ENCODE peak calls at places on chromosomes 7 and 10, in nine cellular contexts. One of them, this sample, is unnamed.

GRCh38 chr10:128080231-128080630 is 46.0 kb downstream of the MKI67 start:
- DNase-seq in hepatocyte: no peak
- DNase-seq in fibroblast of lung: no peak
- DNase-seq in AG04450: no peak
- DNase-seq in mammary epithelial cell: no peak
- DNase-seq in WERI-Rb-1: no peak
- DNase-seq in esophagus squamous epithelium: no peak
- DNase-seq in uterus: no peak
- DNase-seq in K562: no peak
- DNase-seq in this sample: no peak

GRCh38 chr7:65509368-65510186 is 135.9 kb downstream of the ZNF92 start:
- DNase-seq in hepatocyte: no peak
- DNase-seq in fibroblast of lung: no peak
- DNase-seq in WERI-Rb-1: no peak
- DNase-seq in AG04450: no peak
- DNase-seq in K562: peak; percentile 40
- DNase-seq in esophagus squamous epithelium: no peak
- DNase-seq in mammary epithelial cell: peak; percentile 0
- DNase-seq in uterus: no peak
- DNase-seq in this sample: peak; percentile 14

GRCh38 chr10:43310872-43311271 is 44.0 kb upstream of the RASGEF1A start:
- DNase-seq in hepatocyte: no peak
- DNase-seq in AG04450: no peak
- DNase-seq in WERI-Rb-1: no peak
- DNase-seq in fibroblast of lung: no peak
- DNase-seq in mammary epithelial cell: no peak
- DNase-seq in K562: no peak
- DNase-seq in uterus: no peak
- DNase-seq in esophagus squamous epithelium: no peak
- DNase-seq in this sample: no peak

GRCh38 chr7:70042533-70042932 is 444.3 kb downstream of the AUTS2 start:
- DNase-seq in AG04450: no peak
- DNase-seq in K562: no peak
- DNase-seq in hepatocyte: peak; percentile 44
- DNase-seq in mammary epithelial cell: peak; percentile 11
- DNase-seq in uterus: no peak
- DNase-seq in esophagus squamous epithelium: no peak
- DNase-seq in fibroblast of lung: peak; percentile 75
- DNase-seq in WERI-Rb-1: no peak
- DNase-seq in this sample: peak; percentile 53

GRCh38 chr7:139153832-139154231 is 44.3 kb upstream of the ZC3HAV1 start:
- DNase-seq in K562: no peak
- DNase-seq in esophagus squamous epithelium: no peak
- DNase-seq in mammary epithelial cell: peak; percentile 41
- DNase-seq in fibroblast of lung: peak; percentile 31
- DNase-seq in hepatocyte: no peak
- DNase-seq in AG04450: peak; percentile 1
- DNase-seq in WERI-Rb-1: no peak
- DNase-seq in uterus: no peak
- DNase-seq in this sample: no peak

GRCh38 chr10:121157998-121158397 is 306.8 kb downstream of the WDR11 start:
- DNase-seq in hepatocyte: peak; percentile 49
- DNase-seq in K562: peak; percentile 7
- DNase-seq in fibroblast of lung: no peak
- DNase-seq in uterus: peak; percentile 25
- DNase-seq in mammary epithelial cell: peak; percentile 54
- DNase-seq in esophagus squamous epithelium: no peak
- DNase-seq in AG04450: no peak
- DNase-seq in WERI-Rb-1: no peak
- DNase-seq in this sample: peak; percentile 46

GRCh38 chr7:158617737-158618128 is 30.1 kb upstream of the PTPRN2 start:
- DNase-seq in AG04450: no peak
- DNase-seq in hepatocyte: no peak
- DNase-seq in WERI-Rb-1: no peak
- DNase-seq in esophagus squamous epithelium: no peak
- DNase-seq in uterus: no peak
- DNase-seq in mammary epithelial cell: no peak
- DNase-seq in K562: peak; percentile 24
- DNase-seq in fibroblast of lung: peak; percentile 23
- DNase-seq in this sample: peak; percentile 68

GRCh38 chr7:41524861-41525260 is 178.0 kb downstream of the INHBA start:
- DNase-seq in K562: no peak
- DNase-seq in AG04450: no peak
- DNase-seq in uterus: no peak
- DNase-seq in hepatocyte: no peak
- DNase-seq in WERI-Rb-1: no peak
- DNase-seq in esophagus squamous epithelium: no peak
- DNase-seq in mammary epithelial cell: no peak
- DNase-seq in fibroblast of lung: no peak
- DNase-seq in this sample: no peak

GRCh38 chr10:7659560-7659959 is 7.2 kb downstream of the ITIH5 start:
- DNase-seq in hepatocyte: peak; percentile 9
- DNase-seq in uterus: no peak
- DNase-seq in fibroblast of lung: no peak
- DNase-seq in AG04450: no peak
- DNase-seq in K562: no peak
- DNase-seq in WERI-Rb-1: no peak
- DNase-seq in mammary epithelial cell: no peak
- DNase-seq in esophagus squamous epithelium: no peak
- DNase-seq in this sample: no peak

GRCh38 chr7:105734233-105734632 is 142.2 kb downstream of the ATXN7L1 start:
- DNase-seq in K562: peak; percentile 18
- DNase-seq in mammary epithelial cell: no peak
- DNase-seq in AG04450: peak; percentile 3
- DNase-seq in esophagus squamous epithelium: no peak
- DNase-seq in uterus: peak; percentile 59
- DNase-seq in hepatocyte: peak; percentile 24
- DNase-seq in WERI-Rb-1: peak; percentile 30
- DNase-seq in fibroblast of lung: peak; percentile 7
- DNase-seq in this sample: no peak

GRCh38 chr7:50229964-50230363 is 74.6 kb upstream of the IKZF1 start:
- DNase-seq in mammary epithelial cell: no peak
- DNase-seq in hepatocyte: no peak
- DNase-seq in AG04450: no peak
- DNase-seq in uterus: no peak
- DNase-seq in K562: peak; percentile 62
- DNase-seq in WERI-Rb-1: no peak
- DNase-seq in fibroblast of lung: no peak
- DNase-seq in esophagus squamous epithelium: no peak
- DNase-seq in this sample: no peak

GRCh38 chr10:32239770-32240169 is 107.2 kb downstream of the EPC1 start:
- DNase-seq in uterus: no peak
- DNase-seq in mammary epithelial cell: peak; percentile 83
- DNase-seq in hepatocyte: no peak
- DNase-seq in AG04450: no peak
- DNase-seq in K562: no peak
- DNase-seq in fibroblast of lung: peak; percentile 81
- DNase-seq in esophagus squamous epithelium: no peak
- DNase-seq in WERI-Rb-1: no peak
- DNase-seq in this sample: no peak

GRCh38 chr7:1542841-1543747 is 12.6 kb downstream of the MAFK start:
- DNase-seq in esophagus squamous epithelium: no peak
- DNase-seq in AG04450: no peak
- DNase-seq in mammary epithelial cell: no peak
- DNase-seq in K562: no peak
- DNase-seq in fibroblast of lung: no peak
- DNase-seq in uterus: no peak
- DNase-seq in WERI-Rb-1: peak; percentile 77
- DNase-seq in hepatocyte: no peak
- DNase-seq in this sample: no peak

GRCh38 chr7:113968713-113969112 is 49.9 kb upstream of the PPP1R3A start:
- DNase-seq in WERI-Rb-1: no peak
- DNase-seq in K562: no peak
- DNase-seq in fibroblast of lung: no peak
- DNase-seq in AG04450: no peak
- DNase-seq in mammary epithelial cell: no peak
- DNase-seq in esophagus squamous epithelium: no peak
- DNase-seq in uterus: no peak
- DNase-seq in hepatocyte: peak; percentile 16
- DNase-seq in this sample: no peak

GRCh38 chr10:84314269-84314668 is 14.1 kb upstream of the CCSER2 start:
- DNase-seq in fibroblast of lung: no peak
- DNase-seq in AG04450: no peak
- DNase-seq in esophagus squamous epithelium: no peak
- DNase-seq in K562: no peak
- DNase-seq in WERI-Rb-1: no peak
- DNase-seq in hepatocyte: no peak
- DNase-seq in mammary epithelial cell: no peak
- DNase-seq in uterus: no peak
- DNase-seq in this sample: no peak

GRCh38 chr7:94374231-94374630 is 20.5 kb upstream of the COL1A2 start:
- DNase-seq in esophagus squamous epithelium: no peak
- DNase-seq in uterus: peak; percentile 79
- DNase-seq in mammary epithelial cell: peak; percentile 22
- DNase-seq in K562: no peak
- DNase-seq in hepatocyte: peak; percentile 84
- DNase-seq in fibroblast of lung: peak; percentile 93
- DNase-seq in AG04450: peak; percentile 87
- DNase-seq in WERI-Rb-1: peak; percentile 75
- DNase-seq in this sample: peak; percentile 45

GRCh38 chr7:33667261-33667660 is 238.1 kb upstream of the BMPER start:
- DNase-seq in uterus: no peak
- DNase-seq in fibroblast of lung: no peak
- DNase-seq in AG04450: no peak
- DNase-seq in hepatocyte: no peak
- DNase-seq in K562: no peak
- DNase-seq in WERI-Rb-1: no peak
- DNase-seq in esophagus squamous epithelium: no peak
- DNase-seq in mammary epithelial cell: peak; percentile 56
- DNase-seq in this sample: peak; percentile 8

GRCh38 chr10:21497177-21497807 is 28.2 kb downstream of the SKIDA1 start:
- DNase-seq in mammary epithelial cell: peak; percentile 81
- DNase-seq in hepatocyte: peak; percentile 94
- DNase-seq in esophagus squamous epithelium: peak; percentile 13
- DNase-seq in uterus: peak; percentile 85
- DNase-seq in AG04450: no peak
- DNase-seq in fibroblast of lung: peak; percentile 86
- DNase-seq in K562: peak; percentile 57
- DNase-seq in WERI-Rb-1: peak; percentile 60
- DNase-seq in this sample: peak; percentile 99

GRCh38 chr10:60594476-60595051 is 183.7 kb upstream of the CDK1 start:
- DNase-seq in AG04450: no peak
- DNase-seq in WERI-Rb-1: no peak
- DNase-seq in hepatocyte: no peak
- DNase-seq in esophagus squamous epithelium: no peak
- DNase-seq in fibroblast of lung: no peak
- DNase-seq in uterus: no peak
- DNase-seq in mammary epithelial cell: peak; percentile 41
- DNase-seq in K562: no peak
- DNase-seq in this sample: no peak

GRCh38 chr10:101062231-101063161 is 707 bp downstream of the KAZALD1 start:
- DNase-seq in mammary epithelial cell: no peak
- DNase-seq in WERI-Rb-1: no peak
- DNase-seq in uterus: peak; percentile 35
- DNase-seq in hepatocyte: peak; percentile 89
- DNase-seq in fibroblast of lung: peak; percentile 44
- DNase-seq in K562: peak; percentile 78
- DNase-seq in AG04450: no peak
- DNase-seq in esophagus squamous epithelium: no peak
- DNase-seq in this sample: peak; percentile 59

GRCh38 chr7:135194494-135195095 is 16.7 kb downstream of the WDR91 start:
- DNase-seq in AG04450: no peak
- DNase-seq in K562: no peak
- DNase-seq in WERI-Rb-1: no peak
- DNase-seq in hepatocyte: no peak
- DNase-seq in uterus: no peak
- DNase-seq in mammary epithelial cell: peak; percentile 39
- DNase-seq in esophagus squamous epithelium: no peak
- DNase-seq in fibroblast of lung: no peak
- DNase-seq in this sample: no peak

GRCh38 chr10:125084191-125085186 is 75.9 kb downstream of the CTBP2 start:
- DNase-seq in uterus: peak; percentile 68
- DNase-seq in AG04450: peak; percentile 78
- DNase-seq in WERI-Rb-1: peak; percentile 35
- DNase-seq in hepatocyte: peak; percentile 64
- DNase-seq in esophagus squamous epithelium: no peak
- DNase-seq in K562: no peak
- DNase-seq in mammary epithelial cell: peak; percentile 91
- DNase-seq in fibroblast of lung: peak; percentile 92
- DNase-seq in this sample: peak; percentile 89

DNA sequence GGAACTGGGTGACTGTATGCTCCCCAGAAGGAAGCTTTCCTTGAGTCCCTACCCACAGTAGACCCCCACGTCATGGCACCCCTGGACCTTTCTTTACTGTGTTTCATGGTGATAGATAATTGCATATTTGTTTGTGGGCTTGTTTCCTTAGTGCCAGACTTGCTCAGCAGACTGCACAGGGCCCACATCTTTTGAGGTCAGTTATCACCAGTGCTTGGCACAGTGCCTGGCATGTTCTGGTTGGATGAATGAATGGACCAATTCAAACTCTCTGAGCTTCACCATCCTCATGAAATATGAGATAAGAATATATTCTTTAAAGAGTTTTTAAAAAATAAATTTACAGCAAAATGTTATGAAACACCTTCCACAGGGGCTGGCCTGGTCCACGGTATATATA is 78.4 kb upstream of the EMX2 start:
- DNase-seq in esophagus squamous epithelium: no peak
- DNase-seq in AG04450: no peak
- DNase-seq in mammary epithelial cell: no peak
- DNase-seq in uterus: no peak
- DNase-seq in WERI-Rb-1: no peak
- DNase-seq in fibroblast of lung: no peak
- DNase-seq in K562: no peak
- DNase-seq in hepatocyte: no peak
- DNase-seq in this sample: peak; percentile 82
- H3K27ac ChIP-seq in esophagus squamous epithelium: no peak overlapping the region
- H3K27ac ChIP-seq in AG04450: no peak overlapping the region
- H3K27ac ChIP-seq in mammary epithelial cell: no peak overlapping the region
- H3K27ac ChIP-seq in uterus: peak overlapping the region; percentile 96
- H3K27ac ChIP-seq in WERI-Rb-1: no peak overlapping the region
- H3K27ac ChIP-seq in fibroblast of lung: no peak overlapping the region
- H3K27ac ChIP-seq in K562: no peak overlapping the region
- H3K27ac ChIP-seq in hepatocyte: no peak overlapping the region
- H3K27ac ChIP-seq in this sample: no peak overlapping the region

GRCh38 chr10:23438547-23439451 is at the start of gene OTUD1:
- DNase-seq in hepatocyte: peak; percentile 98
- DNase-seq in esophagus squamous epithelium: peak; percentile 80
- DNase-seq in K562: peak; percentile 93
- DNase-seq in WERI-Rb-1: peak; percentile 78
- DNase-seq in mammary epithelial cell: peak; percentile 89
- DNase-seq in uterus: peak; percentile 96
- DNase-seq in fibroblast of lung: peak; percentile 94
- DNase-seq in AG04450: peak; percentile 77
- DNase-seq in this sample: peak; percentile 97
- TF ChIP-seq CTCF in hepatocyte: peak; percentile 16
- TF ChIP-seq CTCF in esophagus squamous epithelium: no peak
- TF ChIP-seq CTCF in K562: no peak
- TF ChIP-seq CTCF in WERI-Rb-1: no peak
- TF ChIP-seq CTCF in mammary epithelial cell: peak; percentile 22
- TF ChIP-seq CTCF in uterus: peak; percentile 41
- TF ChIP-seq CTCF in fibroblast of lung: no peak
- TF ChIP-seq CTCF in AG04450: peak; percentile 16
- TF ChIP-seq CTCF in this sample: no peak

GRCh38 chr10:113127285-113128283 is 177.5 kb downstream of the TCF7L2 start:
- DNase-seq in AG04450: no peak
- DNase-seq in esophagus squamous epithelium: no peak
- DNase-seq in hepatocyte: no peak
- DNase-seq in K562: no peak
- DNase-seq in mammary epithelial cell: no peak
- DNase-seq in WERI-Rb-1: no peak
- DNase-seq in uterus: no peak
- DNase-seq in fibroblast of lung: no peak
- DNase-seq in this sample: peak; percentile 5
- H3K4me3 ChIP-seq in AG04450: no peak overlapping the region
- H3K4me3 ChIP-seq in esophagus squamous epithelium: no peak overlapping the region
- H3K4me3 ChIP-seq in hepatocyte: no peak overlapping the region
- H3K4me3 ChIP-seq in K562: no peak overlapping the region
- H3K4me3 ChIP-seq in mammary epithelial cell: no peak overlapping the region
- H3K4me3 ChIP-seq in WERI-Rb-1: no peak overlapping the region
- H3K4me3 ChIP-seq in uterus: peak overlapping the region; percentile 40
- H3K4me3 ChIP-seq in fibroblast of lung: peak overlapping the region; percentile 50
- H3K4me3 ChIP-seq in this sample: no peak overlapping the region

GRCh38 chr10:35172574-35172973 is 45.9 kb downstream of the CREM start:
- DNase-seq in esophagus squamous epithelium: no peak
- DNase-seq in AG04450: no peak
- DNase-seq in WERI-Rb-1: no peak
- DNase-seq in mammary epithelial cell: no peak
- DNase-seq in uterus: peak; percentile 38
- DNase-seq in K562: no peak
- DNase-seq in fibroblast of lung: peak; percentile 73
- DNase-seq in hepatocyte: no peak
- DNase-seq in this sample: peak; percentile 57
- H3K27ac ChIP-seq in esophagus squamous epithelium: no peak overlapping the region
- H3K27ac ChIP-seq in AG04450: no peak overlapping the region
- H3K27ac ChIP-seq in WERI-Rb-1: no peak overlapping the region
- H3K27ac ChIP-seq in mammary epithelial cell: no peak overlapping the region
- H3K27ac ChIP-seq in uterus: peak overlapping the region; percentile 18
- H3K27ac ChIP-seq in K562: no peak overlapping the region
- H3K27ac ChIP-seq in fibroblast of lung: no peak overlapping the region
- H3K27ac ChIP-seq in hepatocyte: no peak overlapping the region
- H3K27ac ChIP-seq in this sample: peak overlapping the region; percentile 56

This sample was measured in cardiac muscle cell.